ENCODE peak calls at places on chromosomes 12 and 14, in five cellular contexts. C, V, H, U and O are unnamed samples.

GRCh38 chr12:121750507-121750955 is 38.0 kb downstream of the TMEM120B start:
- DNase-seq in H (no peak), C (no peak), U (no peak), V (no peak), O (no peak)

GRCh38 chr14:36194645-36195044 is 18.1 kb upstream of the PTCSC3 start:
- DNase-seq in C (no peak), V (no peak), U (no peak), H (no peak), O (no peak)

GRCh38 chr12:49347307-49348237 is 884 bp downstream of the DNAJC22 start:
- DNase-seq in V (peak), H (peak), U (peak), C (peak), O (peak)

GRCh38 chr14:105493921-105494605 is 3.0 kb downstream of the TEDC1 start:
- DNase-seq in C (peak), V (no peak), H (no peak), U (peak), O (no peak)

GRCh38 chr14:90381999-90382451 is 14.8 kb upstream of the CALM1 start:
- DNase-seq in V (no peak), U (no peak), C (peak), H (no peak), O (no peak)

GRCh38 chr14:53127151-53127550 is 26.0 kb downstream of the DDHD1 start:
- DNase-seq in H (no peak), C (no peak), V (no peak), U (no peak), O (no peak)

GRCh38 chr14:102882233-102882906 is 40.1 kb upstream of the AMN start:
- DNase-seq in V (no peak), U (no peak), C (no peak), H (no peak), O (no peak)

GRCh38 chr12:102917026-102917787 is at the start of gene PAH:
- DNase-seq in V (no peak), C (no peak), U (no peak), H (no peak), O (no peak)

GRCh38 chr14:105641075-105641937 is 114.9 kb downstream of the TMEM121 start:
- DNase-seq in U (no peak), C (no peak), H (no peak), V (no peak), O (no peak)

GRCh38 chr12:45415393-45415817 is 199.5 kb downstream of the ANO6 start:
- DNase-seq in U (peak), H (peak), C (peak), V (no peak), O (peak)

GRCh38 chr12:83046019-83046418 is 359.3 kb downstream of the TMTC2 start:
- DNase-seq in V (no peak), U (no peak), H (no peak), C (no peak), O (no peak)

GRCh38 chr14:78530078-78530477 is 359.9 kb downstream of the NRXN3 start:
- DNase-seq in C (no peak), U (peak), V (no peak), H (peak), O (no peak)

GRCh38 chr12:95884998-95885397 is 26.2 kb downstream of the SNRPF start:
- DNase-seq in U (no peak), H (no peak), V (no peak), C (no peak), O (no peak)

GRCh38 chr14:93888995-93889394 is 38.1 kb upstream of the FAM181A start:
- DNase-seq in U (no peak), H (no peak), C (no peak), V (no peak), O (no peak)

GRCh38 chr14:73463411-73463810 is 5.1 kb upstream of the NUMB start:
- DNase-seq in H (peak), C (peak), U (peak), V (no peak), O (no peak)

GRCh38 chr14:96039633-96040311 is 610 bp downstream of the C14orf132 start:
- DNase-seq in U (peak), V (no peak), H (peak), C (no peak), O (no peak)

GRCh38 chr14:104249092-104249491 is 110.7 kb downstream of the KIF26A start:
- DNase-seq in V (peak), H (no peak), U (no peak), C (no peak), O (no peak)

GRCh38 chr14:79724934-79725717 is 486.2 kb downstream of the DIO2 start:
- DNase-seq in V (no peak), H (no peak), C (no peak), U (no peak), O (no peak)

GRCh38 chr12:48956279-48957140 is 777 bp downstream of the ARF3 start:
- DNase-seq in U (peak), C (peak), V (peak), H (peak), O (no peak)

GRCh38 chr14:55221186-55221585 is 29.8 kb upstream of the DLGAP5 start:
- DNase-seq in C (no peak), U (no peak), V (no peak), H (peak), O (no peak)

GRCh38 chr14:92482621-92483319 is 30.8 kb upstream of the RIN3 start:
- DNase-seq in C (no peak), H (no peak), V (peak), U (no peak), O (no peak)

GRCh38 chr14:65101631-65102440 is 481 bp downstream of the MAX start:
- DNase-seq in H (no peak), U (no peak), C (peak), V (peak), O (peak)

GRCh38 chr12:59626382-59626781 is 30.6 kb downstream of the SLC16A7 start:
- DNase-seq in V (no peak), H (no peak), C (no peak), U (no peak), O (no peak)

GRCh38 chr14:61662437-61663311 is 32.6 kb upstream of the HIF1A start:
- DNase-seq in H (peak), U (peak), C (peak), V (no peak), O (peak)

GRCh38 chr12:88309546-88309945 is 167.4 kb downstream of the TMTC3 start:
- DNase-seq in H (peak), U (no peak), V (no peak), C (no peak), O (no peak)

GRCh38 chr12:87603727-87604126 is 425.5 kb downstream of the C12orf50 start:
- DNase-seq in U (no peak), H (no peak), V (no peak), C (no peak), O (no peak)

GRCh38 chr14:101442451-101442850 is 118.8 kb upstream of the DIO3 start:
- DNase-seq in H (no peak), C (no peak), V (no peak), U (no peak), O (no peak)

GRCh38 chr14:31717294-31718085 is 156.3 kb downstream of the NUBPL start:
- DNase-seq in H (peak), V (no peak), U (no peak), C (no peak), O (no peak)

GRCh38 chr14:69012251-69012953 is 33.3 kb upstream of the ACTN1 start:
- DNase-seq in U (no peak), H (peak), C (no peak), V (no peak), O (no peak)

GRCh38 chr14:65110525-65110924 is 8.2 kb upstream of the MAX start:
- DNase-seq in V (no peak), C (no peak), H (no peak), U (no peak), O (no peak)

GRCh38 chr12:89469361-89469760 is 55.2 kb downstream of the GALNT4 start:
- DNase-seq in U (no peak), C (no peak), V (no peak), H (peak), O (no peak)

GRCh38 chr12:86675197-86675596 is 419.0 kb upstream of the MGAT4C start:
- DNase-seq in C (no peak), H (no peak), U (no peak), V (no peak), O (no peak)

GRCh38 chr14:74882103-74882920 is 596 bp downstream of the DLST start:
- DNase-seq in V (no peak), C (peak), H (peak), U (peak), O (no peak)
- TF ChIP-seq CTCF in V (no peak), C (no peak), H (no peak), U (no peak), O (no peak)

GRCh38 chr14:86799244-86799647 is 1193.7 kb downstream of the GALC start:
- DNase-seq in C (no peak), U (peak), V (no peak), H (peak), O (no peak)
- TF ChIP-seq CTCF in C (no peak), U (no peak), V (no peak), H (peak), O (no peak)

DNA sequence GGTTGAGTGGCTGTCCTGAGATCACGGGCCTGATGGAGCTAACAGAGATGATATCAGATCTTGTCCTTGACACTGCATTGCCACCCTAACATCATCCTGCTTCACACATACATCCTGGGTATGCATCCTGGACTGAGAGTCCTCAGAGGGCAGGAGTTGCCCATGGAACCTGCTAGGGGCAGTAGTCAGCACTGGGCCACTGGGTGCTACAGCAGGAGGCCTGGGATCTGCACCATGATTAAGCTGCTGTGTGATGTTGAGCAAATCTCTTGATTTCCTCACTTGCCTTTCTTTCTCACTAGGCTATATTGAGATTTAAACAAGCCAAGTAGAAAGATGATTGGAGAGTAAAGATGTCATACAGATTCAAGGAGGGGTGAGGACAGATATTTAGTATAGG is 22.1 kb upstream of the EIF4B start:
- DNase-seq in U (peak), H (no peak), C (no peak), V (no peak), O (no peak)
- TF ChIP-seq CTCF in U (peak), H (peak), C (no peak), V (no peak), O (no peak)

GRCh38 chr12:65232490-65233077 is 45.9 kb upstream of the MSRB3 start:
- DNase-seq in V (no peak), H (peak), U (peak), C (no peak), O (no peak)
- TF ChIP-seq CTCF in V (peak), H (peak), U (peak), C (no peak), O (no peak)

DNA sequence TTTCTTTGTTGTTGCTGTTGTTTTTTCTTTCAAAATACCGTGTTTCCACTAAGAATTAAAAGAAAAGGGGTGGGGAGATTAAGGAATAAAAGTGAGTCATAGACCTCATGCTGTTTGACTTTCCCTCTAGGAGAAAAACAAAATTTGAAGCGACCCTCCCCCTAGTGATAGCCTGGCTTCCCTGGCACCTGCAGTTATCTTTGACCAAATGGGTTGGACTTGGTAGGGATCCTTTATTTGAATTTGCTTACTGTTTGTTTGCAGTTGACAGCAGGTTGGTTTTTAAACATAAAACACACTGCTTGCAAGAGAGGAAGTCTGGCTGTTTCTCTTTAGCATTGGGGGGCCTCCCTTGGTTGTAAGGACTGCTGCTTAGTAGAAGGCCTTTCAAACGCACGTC is 14.0 kb downstream of the OTX2 start:
- DNase-seq in C (no peak), U (no peak), V (no peak), H (no peak), O (no peak)
- TF ChIP-seq CTCF in C (no peak), U (no peak), V (no peak), H (no peak), O (no peak)

DNA sequence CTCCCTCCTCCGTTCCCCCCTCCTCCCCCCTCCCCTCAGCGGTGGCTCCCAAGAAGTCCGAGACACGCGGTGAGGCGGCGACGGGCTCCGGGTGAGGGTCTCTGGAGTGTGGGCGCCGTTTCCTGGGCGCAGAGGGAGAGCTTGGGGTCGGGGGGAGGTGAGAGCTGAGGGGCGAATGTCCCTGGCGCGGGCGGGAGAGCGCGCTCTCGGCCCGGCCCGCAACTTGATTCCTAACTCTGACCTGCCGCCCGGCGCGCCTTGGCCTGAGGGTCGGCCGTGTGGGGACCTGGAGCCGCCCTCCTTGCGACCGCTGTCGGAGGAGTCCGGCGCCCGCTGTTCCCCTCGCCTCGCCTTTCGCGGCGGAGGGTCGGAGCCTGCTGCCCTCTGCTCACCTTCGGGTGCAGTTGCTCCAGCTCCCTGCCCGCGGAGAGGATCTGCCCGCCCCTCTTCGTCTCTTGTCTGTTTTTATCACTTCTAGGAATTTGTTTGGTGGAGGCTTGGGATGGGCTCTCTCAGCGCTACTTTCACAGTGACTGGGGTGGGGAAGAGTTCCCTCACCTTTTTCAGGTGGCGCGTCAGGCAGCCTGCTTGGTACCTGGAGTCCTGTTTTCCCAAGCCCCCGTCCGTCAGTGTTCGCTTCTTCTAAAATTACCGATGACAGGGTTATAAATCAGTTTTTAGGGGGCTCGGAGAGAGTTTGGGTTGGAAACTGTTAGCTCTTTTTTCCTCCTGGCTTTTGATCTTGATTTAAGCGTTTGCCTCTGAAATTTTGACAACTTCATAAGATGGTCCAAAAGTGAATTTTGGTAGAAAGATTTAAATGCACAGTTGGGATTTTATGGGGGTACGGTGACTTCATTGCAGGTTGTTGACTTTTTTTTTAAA is 495 bp downstream of the ADIPOR2 start:
- DNase-seq in U (no peak), V (peak), H (no peak), C (peak), O (no peak)
- TF ChIP-seq CTCF in U (no peak), V (no peak), H (no peak), C (no peak), O (no peak)

GRCh38 chr12:57429473-57430116 is 1.2 kb downstream of the R3HDM2 start:
- DNase-seq in V (no peak), H (no peak), U (peak), C (no peak), O (no peak)

GRCh38 chr12:57433370-57433769 is 1.2 kb upstream of the INHBC start:
- DNase-seq in H (no peak), U (no peak), V (no peak), C (no peak), O (no peak)

GRCh38 chr12:57428965-57429364 is 1.9 kb downstream of the R3HDM2 start:
- DNase-seq in H (no peak), U (no peak), C (no peak), V (no peak), O (no peak)

GRCh38 chr12:57430931-57431566 is at the start of gene R3HDM2:
- DNase-seq in U (peak), C (peak), H (peak), V (peak), O (peak)

GRCh38 chr12:57430117-57430930 is 519 bp downstream of the R3HDM2 start:
- DNase-seq in U (no peak), H (peak), V (peak), C (peak), O (peak)
- TF ChIP-seq CTCF in U (peak), H (no peak), V (peak), C (no peak), O (no peak)

GRCh38 chr14:30214014-30214413 is 286.4 kb upstream of the PRKD1 start:
- DNase-seq in U (no peak), V (no peak), H (peak), C (no peak), O (no peak)

GRCh38 chr14:30210630-30211029 is 283.0 kb upstream of the PRKD1 start:
- DNase-seq in H (peak), U (no peak), C (no peak), V (no peak), O (no peak)

GRCh38 chr14:30211326-30211725 is 283.7 kb upstream of the PRKD1 start:
- DNase-seq in V (no peak), C (no peak), U (no peak), H (peak), O (no peak)

GRCh38 chr14:30209136-30209535 is 281.5 kb upstream of the PRKD1 start:
- DNase-seq in U (no peak), V (no peak), H (no peak), C (no peak), O (no peak)

GRCh38 chr14:30214456-30215090 is 286.9 kb upstream of the PRKD1 start:
- DNase-seq in V (no peak), U (peak), H (peak), C (no peak), O (no peak)
- TF ChIP-seq CTCF in V (peak), U (peak), H (peak), C (peak), O (no peak)